ENCODE peak calls at places on chromosomes 6 and 20, in eight cellular contexts. One of them, this sample, is unnamed.

GRCh38 chr6:144320746-144321145 is 35.6 kb downstream of the UTRN start:
- DNase-seq in uterus: no peak
- DNase-seq in substantia nigra: no peak
- DNase-seq in body of pancreas: no peak
- DNase-seq in HTR-8/SVneo: no peak
- DNase-seq in NCI-H748 treated with DMSO at 0.1 percent for 48 hours: no peak
- DNase-seq in fibroblast of the conjunctiva: no peak
- DNase-seq in breast epithelium: no peak
- DNase-seq in this sample: no peak

GRCh38 chr20:41391587-41392001 is 25.0 kb upstream of the EMILIN3 start:
- DNase-seq in fibroblast of the conjunctiva: no peak
- DNase-seq in body of pancreas: no peak
- DNase-seq in uterus: no peak
- DNase-seq in breast epithelium: peak
- DNase-seq in NCI-H748 treated with DMSO at 0.1 percent for 48 hours: no peak
- DNase-seq in substantia nigra: no peak
- DNase-seq in HTR-8/SVneo: peak
- DNase-seq in this sample: no peak

GRCh38 chr20:36314734-36315544 is 8.8 kb downstream of the DLGAP4 start:
- DNase-seq in breast epithelium: no peak
- DNase-seq in fibroblast of the conjunctiva: no peak
- DNase-seq in HTR-8/SVneo: no peak
- DNase-seq in body of pancreas: no peak
- DNase-seq in NCI-H748 treated with DMSO at 0.1 percent for 48 hours: no peak
- DNase-seq in uterus: no peak
- DNase-seq in substantia nigra: no peak
- DNase-seq in this sample: no peak

GRCh38 chr6:89999154-89999553 is 104.9 kb downstream of the GJA10 start:
- DNase-seq in body of pancreas: peak
- DNase-seq in uterus: peak
- DNase-seq in NCI-H748 treated with DMSO at 0.1 percent for 48 hours: peak
- DNase-seq in substantia nigra: peak
- DNase-seq in HTR-8/SVneo: no peak
- DNase-seq in breast epithelium: peak
- DNase-seq in fibroblast of the conjunctiva: no peak
- DNase-seq in this sample: no peak

GRCh38 chr6:25280617-25280990 is 1.4 kb downstream of the CARMIL1 start:
- DNase-seq in substantia nigra: no peak
- DNase-seq in uterus: no peak
- DNase-seq in HTR-8/SVneo: no peak
- DNase-seq in breast epithelium: no peak
- DNase-seq in fibroblast of the conjunctiva: no peak
- DNase-seq in body of pancreas: peak
- DNase-seq in NCI-H748 treated with DMSO at 0.1 percent for 48 hours: peak
- DNase-seq in this sample: no peak

GRCh38 chr6:38713812-38714211 is 1.3 kb upstream of the DNAH8 start:
- DNase-seq in fibroblast of the conjunctiva: no peak
- DNase-seq in breast epithelium: no peak
- DNase-seq in substantia nigra: no peak
- DNase-seq in HTR-8/SVneo: no peak
- DNase-seq in uterus: no peak
- DNase-seq in NCI-H748 treated with DMSO at 0.1 percent for 48 hours: no peak
- DNase-seq in body of pancreas: no peak
- DNase-seq in this sample: no peak

GRCh38 chr6:168124921-168125320 is 45.9 kb upstream of the FRMD1 start:
- DNase-seq in breast epithelium: peak
- DNase-seq in uterus: peak
- DNase-seq in substantia nigra: no peak
- DNase-seq in HTR-8/SVneo: no peak
- DNase-seq in NCI-H748 treated with DMSO at 0.1 percent for 48 hours: no peak
- DNase-seq in fibroblast of the conjunctiva: no peak
- DNase-seq in body of pancreas: no peak
- DNase-seq in this sample: no peak

GRCh38 chr6:1840491-1841121 is 230.9 kb downstream of the FOXC1 start:
- DNase-seq in HTR-8/SVneo: no peak
- DNase-seq in fibroblast of the conjunctiva: no peak
- DNase-seq in NCI-H748 treated with DMSO at 0.1 percent for 48 hours: no peak
- DNase-seq in substantia nigra: no peak
- DNase-seq in breast epithelium: no peak
- DNase-seq in uterus: no peak
- DNase-seq in body of pancreas: peak
- DNase-seq in this sample: no peak

GRCh38 chr20:1860446-1860845 is 34.8 kb upstream of the SIRPA start:
- DNase-seq in HTR-8/SVneo: peak
- DNase-seq in breast epithelium: peak
- DNase-seq in NCI-H748 treated with DMSO at 0.1 percent for 48 hours: no peak
- DNase-seq in body of pancreas: no peak
- DNase-seq in fibroblast of the conjunctiva: no peak
- DNase-seq in uterus: no peak
- DNase-seq in substantia nigra: no peak
- DNase-seq in this sample: no peak

GRCh38 chr20:62838511-62838910 is 21.7 kb downstream of the COL9A3 start:
- DNase-seq in body of pancreas: no peak
- DNase-seq in fibroblast of the conjunctiva: no peak
- DNase-seq in uterus: no peak
- DNase-seq in NCI-H748 treated with DMSO at 0.1 percent for 48 hours: no peak
- DNase-seq in HTR-8/SVneo: no peak
- DNase-seq in substantia nigra: no peak
- DNase-seq in breast epithelium: no peak
- DNase-seq in this sample: no peak